ENCODE peak calls at places on chromosomes 7 and 10, in nine cellular contexts. D is RWPE2, R is lower lobe of right lung, V is PC-9, Q is SJSA1, A is OCI-LY7, L is ovary, C is HL-60, M is K562. J is an unnamed sample.

GRCh38 chr7:4825081-4825480 is 36.7 kb downstream of the PAPOLB start:
- DNase-seq in C (no peak), R (no peak), M (no peak), D (no peak), A (no peak), V (no peak), Q (no peak), L (no peak), J (no peak)

GRCh38 chr10:78779339-78779955 is 289.3 kb upstream of the ZMIZ1 start:
- DNase-seq in M (no peak), Q (peak), A (no peak), C (no peak), D (peak), L (no peak), R (no peak), V (peak), J (no peak)

GRCh38 chr7:91033574-91033973 is 230.7 kb upstream of the FZD1 start:
- DNase-seq in M (no peak), A (no peak), Q (no peak), V (no peak), C (no peak), D (no peak), R (no peak), L (no peak), J (no peak)

GRCh38 chr7:102155821-102156441 is 130.7 kb upstream of the SH2B2 start:
- DNase-seq in Q (no peak), A (no peak), C (no peak), L (no peak), R (no peak), V (no peak), D (no peak), M (peak), J (no peak)

GRCh38 chr7:100563809-100564400 is 9.8 kb downstream of the SAP25 start:
- DNase-seq in Q (peak), L (peak), R (peak), A (peak), D (no peak), C (peak), M (peak), V (peak), J (peak)

GRCh38 chr7:146701166-146701565 is 584.6 kb downstream of the CNTNAP2 start:
- DNase-seq in L (no peak), A (no peak), C (no peak), Q (no peak), M (no peak), V (no peak), R (no peak), D (no peak), J (no peak)

GRCh38 chr10:132836248-132836831 is 50.4 kb upstream of the NKX6-2 start:
- DNase-seq in R (no peak), D (no peak), M (no peak), L (no peak), V (peak), C (no peak), Q (peak), A (no peak), J (no peak)

GRCh38 chr7:85065306-85065705 is 121.5 kb downstream of the SEMA3D start:
- DNase-seq in Q (no peak), C (no peak), L (no peak), A (no peak), M (no peak), D (no peak), V (no peak), R (no peak), J (no peak)

GRCh38 chr7:26574476-26574875 is 282.8 kb downstream of the SNX10 start:
- DNase-seq in A (no peak), Q (no peak), V (peak), R (no peak), C (no peak), D (no peak), L (no peak), M (no peak), J (no peak)

GRCh38 chr10:114694735-114695134 is 36.7 kb upstream of the ABLIM1 start:
- DNase-seq in V (no peak), A (peak), L (no peak), M (peak), R (no peak), Q (peak), C (peak), D (no peak), J (peak)

GRCh38 chr10:132021046-132021445 is 39.3 kb upstream of the BNIP3 start:
- DNase-seq in R (no peak), Q (no peak), D (no peak), C (no peak), A (no peak), M (no peak), V (no peak), L (no peak), J (no peak)

GRCh38 chr7:391411-391951 is 101.5 kb downstream of the FOXL3 start:
- DNase-seq in M (peak), C (no peak), R (peak), Q (peak), A (no peak), V (no peak), D (peak), L (no peak), J (no peak)

DNA sequence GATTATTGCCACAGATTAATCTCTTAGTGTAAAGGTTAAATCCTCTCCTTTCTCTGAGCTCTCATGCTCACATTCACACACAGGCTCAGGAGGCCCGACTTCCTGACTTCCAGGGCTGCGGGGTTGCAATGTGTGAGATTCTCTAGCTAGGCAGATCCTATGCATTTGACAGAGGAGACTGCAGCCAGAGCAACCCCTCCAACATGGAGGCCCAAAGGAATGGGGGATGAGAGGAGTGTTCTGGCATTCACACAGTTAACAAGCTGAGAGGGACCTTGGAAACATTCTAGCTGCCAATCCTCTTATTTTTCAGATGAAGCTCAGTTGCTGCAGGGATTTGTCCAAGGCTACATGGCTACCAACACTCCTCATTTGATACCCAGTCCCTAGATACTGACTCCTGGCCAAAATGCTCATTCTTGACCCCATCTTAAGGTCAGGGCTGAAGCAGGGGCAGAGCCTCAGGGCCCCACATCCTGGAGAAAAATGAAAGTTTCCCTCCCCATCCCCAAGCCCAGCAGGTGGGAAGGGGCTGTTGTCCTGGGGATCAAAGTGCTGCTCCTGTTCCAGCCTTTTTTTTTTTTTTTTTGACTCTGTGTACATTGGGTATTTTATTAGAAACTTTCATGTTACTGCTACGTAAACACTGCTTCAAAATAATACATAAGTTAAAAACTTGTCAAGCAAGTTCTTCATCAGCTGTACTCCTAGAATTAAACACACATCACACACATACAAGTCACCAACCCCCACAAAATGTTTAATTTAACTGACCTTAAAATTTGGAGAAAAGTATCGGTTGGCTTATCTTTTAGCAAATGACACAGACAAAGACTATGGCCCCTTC is 325.6 kb downstream of the PLXNA4 start:
- DNase-seq in L (no peak), V (no peak), D (no peak), Q (no peak), A (no peak), C (no peak), R (no peak), M (no peak), J (peak)
- H3K27ac ChIP-seq in L (no peak), V (no peak), D (no peak), Q (no peak), A (no peak), C (no peak), R (no peak), M (no peak), J (no peak)

GRCh38 chr10:24706479-24707118 is 17.1 kb downstream of the ARHGAP21 start:
- DNase-seq in M (peak), D (peak), C (no peak), A (no peak), L (no peak), R (no peak), Q (no peak), V (no peak), J (no peak)

GRCh38 chr10:24707445-24707844 is 16.2 kb downstream of the ARHGAP21 start:
- DNase-seq in V (no peak), R (no peak), L (no peak), M (peak), C (no peak), Q (no peak), D (no peak), A (no peak), J (no peak)

GRCh38 chr10:24700911-24701310 is 22.8 kb downstream of the ARHGAP21 start:
- DNase-seq in V (no peak), A (no peak), M (no peak), C (no peak), R (no peak), D (no peak), Q (no peak), L (no peak), J (no peak)

GRCh38 chr10:24701447-24701846 is 22.2 kb downstream of the ARHGAP21 start:
- DNase-seq in D (no peak), L (no peak), C (no peak), R (no peak), Q (no peak), V (no peak), M (peak), A (no peak), J (no peak)

DNA sequence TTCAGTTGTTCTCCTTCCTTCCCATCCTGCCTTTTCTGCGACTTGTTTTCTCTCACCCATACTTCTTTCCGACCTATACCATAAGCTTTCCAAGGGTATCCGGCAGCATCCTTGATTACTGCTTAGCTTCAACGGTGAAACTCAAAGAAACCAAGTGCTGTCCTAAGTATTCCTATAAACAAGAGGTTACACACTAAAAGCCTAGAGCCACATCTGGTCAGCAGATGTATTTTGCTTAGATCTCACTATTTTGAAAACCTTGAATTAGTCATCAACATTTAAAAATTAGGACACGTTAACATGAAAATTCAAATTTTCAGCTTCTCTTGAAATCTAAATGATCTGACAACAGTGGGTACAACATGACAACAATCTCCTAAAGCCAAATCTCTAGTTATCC is 20.0 kb downstream of the ARHGAP21 start:
- DNase-seq in D (no peak), Q (no peak), L (no peak), M (no peak), A (no peak), R (no peak), C (no peak), V (no peak), J (no peak)
- H3K4me3 ChIP-seq in D (no peak), Q (no peak), L (no peak), M (no peak), A (no peak), R (no peak), C (no peak), V (no peak), J (no peak)

DNA sequence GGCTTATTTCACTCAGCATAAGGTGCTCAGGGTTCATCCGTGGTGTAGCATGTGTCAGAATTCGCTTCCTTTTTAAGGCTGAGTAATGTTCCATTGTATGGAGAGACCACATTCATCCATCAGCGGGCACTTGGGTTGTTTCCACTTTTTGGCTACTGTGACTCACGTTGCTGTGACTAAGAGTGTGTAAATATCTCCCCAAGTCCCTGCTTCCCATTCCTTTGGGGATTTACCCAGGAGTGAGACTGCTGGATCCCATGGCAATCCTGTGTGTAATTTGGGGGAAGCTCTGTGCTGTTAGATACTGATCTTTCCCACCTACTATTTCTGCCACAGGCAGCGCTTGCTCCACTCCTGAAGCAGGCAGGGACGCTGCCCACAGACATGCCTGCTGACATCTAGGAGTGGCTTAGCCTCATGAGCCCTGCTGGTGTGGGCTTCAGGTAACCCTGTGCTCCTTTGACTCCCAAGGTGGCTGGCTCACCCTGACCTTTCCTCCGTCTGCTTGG is 346.0 kb downstream of the FRMD4A start:
- DNase-seq in Q (peak), D (no peak), L (no peak), M (no peak), R (no peak), A (no peak), C (no peak), V (peak), J (no peak)
- H3K27ac ChIP-seq in Q (peak), D (peak), L (no peak), M (no peak), R (peak), A (no peak), C (no peak), V (peak), J (no peak)

GRCh38 chr10:59907537-59907917 is 1.2 kb upstream of the CCDC6 start:
- DNase-seq in A (no peak), L (no peak), R (no peak), C (no peak), V (no peak), M (no peak), Q (no peak), D (no peak), J (no peak)
- H3K4me3 ChIP-seq in A (peak), L (peak), R (peak), C (no peak), V (peak), M (peak), Q (no peak), D (peak), J (no peak)

GRCh38 chr7:2376351-2377154 is 21.9 kb downstream of the EIF3B start:
- DNase-seq in L (no peak), R (no peak), A (no peak), C (no peak), D (no peak), V (no peak), Q (no peak), M (no peak), J (no peak)
- H3K27ac ChIP-seq in L (no peak), R (no peak), A (no peak), C (no peak), D (no peak), V (no peak), Q (no peak), M (no peak), J (no peak)

GRCh38 chr10:33335550-33335799 is 1.0 kb upstream of the NRP1 start:
- DNase-seq in L (no peak), M (no peak), D (no peak), R (peak), V (no peak), A (no peak), Q (peak), C (no peak), J (no peak)

GRCh38 chr10:33334170-33334838 is at the start of gene NRP1:
- DNase-seq in M (no peak), D (no peak), C (peak), R (peak), V (peak), Q (peak), A (no peak), L (peak), J (peak)

GRCh38 chr10:33332183-33333031 is 2.1 kb downstream of the NRP1 start:
- DNase-seq in R (no peak), V (no peak), C (no peak), L (no peak), D (no peak), Q (no peak), A (no peak), M (no peak), J (no peak)

GRCh38 chr10:33334839-33335549 is 527 bp upstream of the NRP1 start:
- DNase-seq in L (peak), C (peak), V (peak), Q (peak), M (no peak), D (peak), A (no peak), R (peak), J (peak)

DNA sequence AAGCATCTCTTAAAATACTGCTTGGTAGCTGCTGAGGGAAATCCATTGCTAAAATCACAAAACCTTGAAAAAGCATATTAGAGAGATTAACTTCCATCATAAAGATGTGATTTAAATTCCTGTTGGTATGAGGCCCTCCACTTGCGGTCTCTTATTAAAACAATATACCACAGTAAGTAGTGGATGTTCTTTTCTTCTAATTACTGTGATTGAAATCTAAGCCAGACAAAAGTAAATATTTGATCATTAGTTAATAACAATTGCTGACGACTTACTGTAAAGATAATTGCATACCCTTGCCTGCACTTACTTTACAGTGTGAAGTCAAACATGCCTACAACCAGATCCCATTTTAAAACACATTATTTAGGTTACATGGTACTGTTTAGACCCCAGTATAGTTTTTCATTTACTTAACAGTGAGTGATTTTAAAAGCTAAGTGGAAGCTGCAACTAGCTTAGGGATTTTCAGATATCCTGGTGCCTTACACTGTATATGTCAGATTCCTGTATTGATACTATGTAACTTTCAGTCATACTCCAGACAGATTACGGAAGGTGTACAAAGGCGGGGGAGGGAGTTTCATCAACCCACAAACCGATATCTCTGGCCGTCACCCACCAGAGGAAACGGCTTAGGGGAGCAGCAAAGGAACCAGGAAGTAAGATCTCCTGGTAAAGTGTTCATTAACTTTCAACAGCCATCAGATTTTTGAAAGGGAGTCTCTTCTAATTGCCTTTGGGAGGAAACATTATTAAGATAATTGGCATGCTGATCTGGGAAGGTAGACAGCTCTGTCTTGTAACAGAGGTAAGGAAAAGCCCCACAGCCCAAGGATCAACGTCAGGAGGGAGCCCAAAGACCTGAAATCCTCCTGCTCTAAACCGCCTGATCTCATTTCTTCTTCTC is 952 bp downstream of the NRP1 start:
- DNase-seq in L (no peak), C (peak), M (no peak), V (no peak), A (no peak), Q (no peak), R (no peak), D (no peak), J (no peak)
- H3K4me3 ChIP-seq in L (peak), C (peak), M (no peak), V (peak), A (no peak), Q (peak), R (peak), D (peak), J (peak)

DNA sequence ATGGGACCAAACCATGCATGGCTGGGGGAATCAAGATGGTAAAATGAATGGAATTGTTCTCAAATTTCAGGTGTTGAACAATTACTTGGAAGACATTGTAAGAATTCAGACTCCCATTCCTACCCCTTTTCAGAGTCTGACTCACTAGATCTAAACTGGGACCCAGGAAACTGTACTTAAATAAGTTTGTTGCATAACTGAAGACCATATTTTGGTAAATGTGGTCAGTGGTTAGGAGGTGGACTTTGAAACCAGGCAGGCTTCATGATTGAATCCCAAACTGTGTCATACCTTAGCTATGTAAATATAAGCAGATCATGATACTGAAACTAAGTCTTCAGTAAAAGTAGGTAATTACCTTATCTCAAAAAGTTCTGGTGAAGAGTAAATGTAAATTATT is 41.7 kb downstream of the ZWINT start:
- DNase-seq in C (no peak), R (no peak), V (no peak), D (no peak), Q (no peak), A (no peak), M (no peak), L (no peak), J (no peak)
- H3K27ac ChIP-seq in C (no peak), R (no peak), V (no peak), D (no peak), Q (no peak), A (no peak), M (no peak), L (no peak), J (no peak)

DNA sequence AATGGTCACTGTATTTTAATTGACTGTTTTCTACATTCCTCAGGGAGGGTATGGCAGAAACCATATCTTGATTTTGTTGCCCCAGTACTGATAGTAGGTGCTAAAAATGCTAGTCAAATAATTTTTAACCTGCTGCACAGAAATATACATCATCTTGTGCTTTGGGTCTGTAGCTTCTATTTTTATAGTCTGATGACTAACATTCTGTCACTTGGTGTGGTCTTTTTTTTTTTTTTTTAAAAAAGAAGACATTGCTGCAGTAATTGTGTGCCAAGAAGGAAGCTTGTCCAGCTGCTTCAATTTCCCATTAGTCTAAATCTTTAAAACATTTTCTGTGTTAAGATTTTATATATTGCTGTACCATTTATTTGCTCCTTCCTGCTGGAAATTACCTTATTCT is 83.6 kb downstream of the ICA1 start:
- DNase-seq in M (no peak), C (no peak), L (no peak), R (no peak), D (no peak), A (no peak), V (no peak), Q (no peak), J (no peak)
- H3K4me3 ChIP-seq in M (no peak), C (no peak), L (no peak), R (no peak), D (no peak), A (no peak), V (no peak), Q (no peak), J (no peak)

GRCh38 chr7:47531584-47532492 is 50.1 kb downstream of the TNS3 start:
- DNase-seq in R (no peak), V (no peak), M (no peak), C (no peak), A (no peak), L (no peak), D (no peak), Q (no peak), J (no peak)
- H3K27ac ChIP-seq in R (no peak), V (no peak), M (no peak), C (no peak), A (no peak), L (no peak), D (no peak), Q (no peak), J (no peak)

GRCh38 chr7:6279937-6280336 is 7.5 kb upstream of the CYTH3 start:
- DNase-seq in C (no peak), D (no peak), Q (no peak), V (no peak), M (no peak), A (no peak), R (no peak), L (no peak), J (no peak)

GRCh38 chr7:6288270-6288860 is 15.9 kb upstream of the CYTH3 start:
- DNase-seq in L (no peak), M (no peak), V (no peak), A (no peak), D (no peak), C (no peak), R (no peak), Q (no peak), J (no peak)

GRCh38 chr7:6284055-6284400 is 11.6 kb upstream of the CYTH3 start:
- DNase-seq in V (peak), Q (peak), D (no peak), L (no peak), A (no peak), M (no peak), R (no peak), C (no peak), J (no peak)

GRCh38 chr7:6286486-6286885 is 14.1 kb upstream of the CYTH3 start:
- DNase-seq in C (no peak), A (no peak), M (no peak), R (no peak), Q (peak), L (no peak), D (no peak), V (no peak), J (no peak)

GRCh38 chr7:6284461-6285360 is 12.3 kb upstream of the CYTH3 start:
- DNase-seq in R (no peak), D (peak), Q (peak), C (no peak), A (no peak), L (no peak), M (no peak), V (peak), J (no peak)
- H3K4me3 ChIP-seq in R (no peak), D (no peak), Q (no peak), C (no peak), A (no peak), L (no peak), M (no peak), V (no peak), J (no peak)

J was measured in WERI-Rb-1.